ENCODE peak calls at places on chromosomes 11 and 22, in ten cellular contexts. W, Y, V, T, G, U, F, K, J and M are unnamed samples.

GRCh38 chr11:95147364-95147905 is 57.8 kb downstream of the ENDOD1 start:
- DNase-seq in F (no peak), K (peak; percentile 69), J (peak; percentile 94), U (peak; percentile 69), T (no peak), G (no peak), W (no peak), V (no peak), Y (no peak), M (peak; percentile 58)

GRCh38 chr11:11119917-11120316 is 233.1 kb downstream of the CSNK2A3 start:
- DNase-seq in J (no peak), Y (no peak), U (no peak), K (no peak), V (no peak), G (peak; percentile 26), F (no peak), W (no peak), T (no peak), M (no peak)

GRCh38 chr11:64744544-64745218 is 739 bp upstream of the RASGRP2 start:
- DNase-seq in Y (no peak), F (no peak), W (no peak), J (no peak), K (no peak), G (no peak), T (no peak), U (no peak), V (no peak), M (no peak)

GRCh38 chr11:65790104-65790901 is 3.4 kb downstream of the OVOL1 start:
- DNase-seq in Y (no peak), W (no peak), V (no peak), J (no peak), K (no peak), T (no peak), U (no peak), G (no peak), F (peak; percentile 52), M (no peak)

GRCh38 chr11:19220903-19221682 is 19.3 kb upstream of the CSRP3 start:
- DNase-seq in V (no peak), Y (no peak), W (no peak), T (no peak), K (no peak), U (no peak), F (no peak), J (no peak), G (no peak), M (no peak)

GRCh38 chr11:64607381-64608259 is 16.6 kb downstream of the SLC22A12 start:
- DNase-seq in G (peak; percentile 57), Y (no peak), U (no peak), F (peak; percentile 72), W (no peak), T (no peak), J (no peak), K (peak; percentile 41), V (no peak), M (no peak)

GRCh38 chr11:11998091-11998781 is 10.2 kb downstream of the DKK3 start:
- DNase-seq in J (peak; percentile 83), V (no peak), U (peak; percentile 69), G (no peak), K (no peak), Y (no peak), F (no peak), T (no peak), W (no peak), M (peak; percentile 51)

GRCh38 chr22:39414377-39414776 is 14.8 kb downstream of the TAB1 start:
- DNase-seq in J (no peak), T (no peak), G (no peak), K (no peak), Y (no peak), W (no peak), V (no peak), U (no peak), F (peak; percentile 56), M (no peak)

GRCh38 chr11:665062-665706 is 28.1 kb downstream of the DRD4 start:
- DNase-seq in T (no peak), Y (no peak), G (no peak), W (no peak), U (no peak), K (no peak), V (no peak), F (no peak), J (no peak), M (no peak)

GRCh38 chr22:20953668-20954500 is 13.2 kb upstream of the AIFM3 start:
- DNase-seq in G (no peak), T (peak; percentile 32), K (no peak), Y (no peak), W (no peak), V (no peak), U (no peak), F (no peak), J (no peak), M (peak; percentile 90)

GRCh38 chr22:21651521-21652009 is 9.5 kb downstream of the SDF2L1 start:
- DNase-seq in F (no peak), T (no peak), K (no peak), W (no peak), U (no peak), Y (no peak), V (peak; percentile 68), J (no peak), G (no peak), M (no peak)

GRCh38 chr22:44192098-44192810 is 11.5 kb downstream of the PARVG start:
- DNase-seq in V (no peak), W (no peak), G (peak; percentile 67), F (peak; percentile 73), K (no peak), T (no peak), U (no peak), Y (no peak), J (peak; percentile 2), M (no peak)

DNA sequence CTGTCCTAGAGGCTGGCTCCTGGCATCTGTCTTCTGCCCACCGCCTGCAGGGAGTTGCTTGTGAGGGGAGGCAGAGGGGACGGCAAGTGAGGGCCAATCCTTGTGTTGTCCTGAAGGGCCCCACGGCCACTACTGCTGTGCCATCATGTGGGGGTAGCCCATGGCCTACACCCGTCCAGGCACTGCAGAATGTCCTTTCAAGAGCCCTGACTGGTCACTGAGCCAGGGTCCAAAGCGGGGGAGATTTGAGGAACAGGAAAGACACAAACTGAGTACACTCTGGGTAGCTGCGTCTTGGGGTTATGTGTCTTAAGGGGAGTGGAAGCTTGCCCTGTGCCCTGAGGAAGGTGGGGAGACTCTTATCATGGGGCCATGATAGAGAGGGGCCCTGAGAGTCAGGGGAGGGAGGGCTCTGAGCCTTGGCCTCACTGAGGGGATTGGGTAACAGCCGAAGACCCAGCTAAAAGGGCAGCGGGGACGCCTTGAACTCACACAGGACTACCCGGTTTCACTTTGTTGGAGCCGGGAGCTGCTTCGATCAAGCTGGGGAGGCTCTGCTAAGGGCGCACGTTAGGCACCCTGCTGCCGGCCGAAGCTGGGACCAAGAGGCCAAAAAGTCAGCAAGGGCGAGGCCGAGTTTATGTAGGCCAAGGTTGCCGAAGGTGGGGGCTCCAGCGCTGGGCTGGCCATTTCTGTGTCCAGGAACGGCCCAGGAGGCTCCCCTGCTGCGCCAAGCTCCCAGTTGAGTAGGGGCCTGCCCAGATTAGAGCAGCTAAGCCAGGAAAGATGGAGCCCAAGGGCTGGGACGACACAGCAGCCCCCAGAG is 1.9 kb downstream of the TBX1 start:
- DNase-seq in J (no peak), T (no peak), G (peak; percentile 46), Y (no peak), V (no peak), F (no peak), W (no peak), K (no peak), U (no peak), M (no peak)
- H3K27ac ChIP-seq in J (no peak overlapping the region), T (no peak overlapping the region), G (no peak overlapping the region), Y (peak overlapping the region; percentile 5), V (no peak overlapping the region), F (no peak overlapping the region), W (peak overlapping the region; percentile 88), K (no peak overlapping the region), U (no peak overlapping the region), M (no peak overlapping the region)

GRCh38 chr11:128716231-128716630 is 22.4 kb downstream of the FLI1 start:
- DNase-seq in V (no peak), K (no peak), W (no peak), F (no peak), G (no peak), Y (no peak), J (no peak), T (no peak), U (no peak), M (no peak)

GRCh38 chr11:128717581-128717980 is 23.7 kb downstream of the FLI1 start:
- DNase-seq in V (no peak), W (no peak), Y (no peak), T (no peak), F (no peak), K (no peak), G (no peak), U (no peak), J (no peak), M (no peak)

GRCh38 chr11:128719556-128719824 is 25.6 kb downstream of the FLI1 start:
- DNase-seq in T (no peak), V (no peak), J (no peak), Y (no peak), U (no peak), F (no peak), K (no peak), G (no peak), W (no peak), M (no peak)

GRCh38 chr11:128716661-128717210 is 22.9 kb downstream of the FLI1 start:
- DNase-seq in J (peak; percentile 53), V (no peak), U (no peak), Y (no peak), W (no peak), F (no peak), G (peak; percentile 18), K (no peak), T (no peak), M (no peak)

DNA sequence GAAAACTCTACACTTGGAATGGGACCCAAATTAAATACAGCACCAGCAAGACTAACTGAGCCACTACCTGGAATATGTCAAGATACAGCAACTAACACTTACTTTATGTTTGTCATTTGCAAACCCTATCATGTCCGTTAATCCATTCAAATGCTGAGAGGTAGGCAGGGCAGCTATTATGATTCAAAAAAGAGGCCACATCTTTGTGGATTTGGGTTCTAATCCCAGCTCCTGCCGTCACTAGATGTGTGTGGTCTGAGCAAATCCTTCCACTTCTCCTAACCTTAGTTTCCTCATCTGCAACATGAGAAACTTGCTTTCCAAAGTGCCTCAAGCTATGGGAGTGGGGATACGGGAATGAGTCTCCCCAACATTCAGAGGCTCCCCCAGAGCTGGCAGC is 24.2 kb downstream of the FLI1 start:
- DNase-seq in V (no peak), J (no peak), F (no peak), T (no peak), G (peak; percentile 10), Y (no peak), U (no peak), K (no peak), W (no peak), M (no peak)
- H3K27ac ChIP-seq in V (no peak overlapping the region), J (no peak overlapping the region), F (peak overlapping the region; percentile 23), T (peak overlapping the region; percentile 15), G (no peak overlapping the region), Y (peak overlapping the region; percentile 34), U (no peak overlapping the region), K (peak overlapping the region; percentile 58), W (no peak overlapping the region), M (no peak overlapping the region)

GRCh38 chr11:86592047-86592564 is 80.3 kb downstream of the ME3 start:
- DNase-seq in V (no peak), W (no peak), Y (no peak), J (peak; percentile 32), U (no peak), K (no peak), G (no peak), T (no peak), F (no peak), M (no peak)
- H3K27ac ChIP-seq in V (peak overlapping the region; percentile 40), W (peak overlapping the region; percentile 92), Y (no peak overlapping the region), J (peak overlapping the region; percentile 96), U (no peak overlapping the region), K (no peak overlapping the region), G (no peak overlapping the region), T (peak overlapping the region; percentile 82), F (peak overlapping the region; percentile 16), M (peak overlapping the region; percentile 90)

GRCh38 chr22:36324414-36324813 is 63.4 kb downstream of the MYH9 start:
- DNase-seq in J (no peak), F (peak; percentile 78), V (no peak), K (no peak), U (no peak), T (no peak), G (no peak), W (no peak), Y (no peak), M (no peak)
- H3K27ac ChIP-seq in J (peak overlapping the region; percentile 98), F (peak overlapping the region; percentile 95), V (no peak overlapping the region), K (peak overlapping the region; percentile 89), U (peak overlapping the region; percentile 82), T (peak overlapping the region; percentile 63), G (peak overlapping the region; percentile 45), W (peak overlapping the region; percentile 89), Y (peak overlapping the region; percentile 99), M (peak overlapping the region; percentile 99)